ENCODE peak calls at places on chromosomes 12 and 14, in five cellular contexts. One of them, this sample, is unnamed.

GRCh38 chr12:123948401-123949117 is 24.1 kb downstream of the CCDC92 start:
- DNase-seq in HepG2: no peak
- DNase-seq in adrenal gland: no peak
- DNase-seq in heart left ventricle: no peak
- DNase-seq in cardiac muscle cell: no peak
- DNase-seq in this sample: no peak

GRCh38 chr12:120089796-120090195 is 26.8 kb downstream of the RAB35 start:
- DNase-seq in heart left ventricle: peak
- DNase-seq in cardiac muscle cell: no peak
- DNase-seq in adrenal gland: no peak
- DNase-seq in HepG2: no peak
- DNase-seq in this sample: no peak

GRCh38 chr14:90567991-90568390 is 171.2 kb downstream of the CALM1 start:
- DNase-seq in cardiac muscle cell: no peak
- DNase-seq in HepG2: no peak
- DNase-seq in adrenal gland: no peak
- DNase-seq in heart left ventricle: no peak
- DNase-seq in this sample: no peak

GRCh38 chr12:71303199-71303598 is 136.4 kb upstream of the LGR5 start:
- DNase-seq in cardiac muscle cell: no peak
- DNase-seq in HepG2: no peak
- DNase-seq in adrenal gland: no peak
- DNase-seq in heart left ventricle: no peak
- DNase-seq in this sample: no peak

GRCh38 chr12:38904932-38905479 is 385 bp downstream of the CPNE8 start:
- DNase-seq in heart left ventricle: peak
- DNase-seq in HepG2: peak
- DNase-seq in cardiac muscle cell: no peak
- DNase-seq in adrenal gland: peak
- DNase-seq in this sample: peak

GRCh38 chr14:24984846-24985589 is 64.9 kb downstream of the STXBP6 start:
- DNase-seq in heart left ventricle: no peak
- DNase-seq in cardiac muscle cell: no peak
- DNase-seq in adrenal gland: no peak
- DNase-seq in HepG2: no peak
- DNase-seq in this sample: no peak

GRCh38 chr14:93742761-93743160 is 45.5 kb downstream of the PRIMA1 start:
- DNase-seq in cardiac muscle cell: no peak
- DNase-seq in HepG2: no peak
- DNase-seq in heart left ventricle: no peak
- DNase-seq in adrenal gland: no peak
- DNase-seq in this sample: no peak

GRCh38 chr14:72763892-72764291 is 130.0 kb downstream of the DPF3 start:
- DNase-seq in adrenal gland: no peak
- DNase-seq in heart left ventricle: no peak
- DNase-seq in HepG2: no peak
- DNase-seq in cardiac muscle cell: no peak
- DNase-seq in this sample: no peak

GRCh38 chr14:91372680-91373495 is 44.7 kb downstream of the CCDC88C start:
- DNase-seq in adrenal gland: no peak
- DNase-seq in HepG2: no peak
- DNase-seq in cardiac muscle cell: no peak
- DNase-seq in heart left ventricle: peak
- DNase-seq in this sample: no peak

GRCh38 chr14:87896393-87897380 is 96.3 kb downstream of the GALC start:
- DNase-seq in adrenal gland: peak
- DNase-seq in heart left ventricle: no peak
- DNase-seq in HepG2: peak
- DNase-seq in cardiac muscle cell: peak
- DNase-seq in this sample: no peak

DNA sequence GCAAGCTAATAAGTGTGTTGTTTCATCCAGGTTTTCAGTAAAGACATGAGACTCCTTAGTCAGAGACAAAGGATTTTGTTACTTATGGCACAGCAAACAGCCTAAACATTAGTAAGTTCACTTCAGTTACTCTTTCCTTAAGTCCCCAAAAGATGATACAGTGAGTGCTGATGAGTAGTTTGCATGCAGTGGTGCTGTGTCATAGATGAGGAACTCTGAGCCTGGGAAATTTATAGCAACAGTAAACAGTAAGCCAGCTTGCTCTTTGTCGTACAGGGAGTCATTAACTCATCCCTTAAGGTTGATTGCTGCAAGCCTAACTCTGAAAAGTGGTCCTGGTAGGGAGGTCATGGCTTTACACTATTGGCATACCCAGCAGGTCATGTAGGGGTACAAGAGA is 208.6 kb upstream of the OR4E1 start:
- DNase-seq in adrenal gland: no peak
- DNase-seq in cardiac muscle cell: no peak
- DNase-seq in HepG2: no peak
- DNase-seq in heart left ventricle: no peak
- DNase-seq in this sample: no peak
- H3K4me3 ChIP-seq in adrenal gland: no peak
- H3K4me3 ChIP-seq in cardiac muscle cell: no peak
- H3K4me3 ChIP-seq in HepG2: no peak
- H3K4me3 ChIP-seq in heart left ventricle: no peak
- H3K4me3 ChIP-seq in this sample: no peak

GRCh38 chr14:63282997-63283396 is 35.7 kb downstream of the GPHB5 start:
- DNase-seq in cardiac muscle cell: no peak
- DNase-seq in heart left ventricle: no peak
- DNase-seq in adrenal gland: no peak
- DNase-seq in HepG2: no peak
- DNase-seq in this sample: no peak
- H3K4me3 ChIP-seq in cardiac muscle cell: no peak
- H3K4me3 ChIP-seq in heart left ventricle: no peak
- H3K4me3 ChIP-seq in adrenal gland: no peak
- H3K4me3 ChIP-seq in HepG2: no peak
- H3K4me3 ChIP-seq in this sample: no peak

DNA sequence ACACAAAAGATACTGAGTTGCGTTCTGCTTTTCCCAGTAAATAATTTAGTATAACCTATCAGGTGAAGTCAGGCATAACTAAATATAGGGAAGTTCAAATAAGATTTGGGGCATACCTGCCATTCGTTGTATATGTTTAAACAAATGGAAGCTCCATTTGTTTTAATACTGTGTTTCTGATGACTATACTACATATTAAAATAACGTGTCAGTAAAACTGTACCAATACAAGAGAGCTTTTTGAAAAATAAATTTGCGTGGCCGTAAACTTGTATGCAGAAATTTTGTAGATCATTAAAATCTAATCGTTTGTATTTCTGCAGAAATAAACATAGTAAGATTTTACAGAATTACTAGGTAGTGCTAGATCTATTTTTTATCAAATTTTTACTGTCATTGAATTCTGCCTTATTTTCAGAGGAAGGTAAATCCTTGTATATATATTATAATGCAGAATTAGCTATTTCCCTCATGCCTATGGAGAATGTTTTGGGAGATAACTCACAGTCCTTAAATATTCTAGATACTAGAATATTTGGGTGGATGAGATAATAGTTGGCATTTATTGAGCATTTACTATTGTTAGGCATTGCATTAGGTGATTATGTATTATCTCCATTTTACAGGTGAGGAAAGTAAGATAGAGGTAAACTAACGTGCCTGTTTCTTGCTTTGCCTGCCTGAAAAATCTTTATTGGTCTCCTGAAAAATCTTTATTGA is 1.5 kb downstream of the SCFD1 start:
- DNase-seq in cardiac muscle cell: no peak
- DNase-seq in HepG2: no peak
- DNase-seq in adrenal gland: no peak
- DNase-seq in heart left ventricle: no peak
- DNase-seq in this sample: no peak
- H3K4me3 ChIP-seq in cardiac muscle cell: peak
- H3K4me3 ChIP-seq in HepG2: peak
- H3K4me3 ChIP-seq in adrenal gland: no peak
- H3K4me3 ChIP-seq in heart left ventricle: no peak
- H3K4me3 ChIP-seq in this sample: peak

DNA sequence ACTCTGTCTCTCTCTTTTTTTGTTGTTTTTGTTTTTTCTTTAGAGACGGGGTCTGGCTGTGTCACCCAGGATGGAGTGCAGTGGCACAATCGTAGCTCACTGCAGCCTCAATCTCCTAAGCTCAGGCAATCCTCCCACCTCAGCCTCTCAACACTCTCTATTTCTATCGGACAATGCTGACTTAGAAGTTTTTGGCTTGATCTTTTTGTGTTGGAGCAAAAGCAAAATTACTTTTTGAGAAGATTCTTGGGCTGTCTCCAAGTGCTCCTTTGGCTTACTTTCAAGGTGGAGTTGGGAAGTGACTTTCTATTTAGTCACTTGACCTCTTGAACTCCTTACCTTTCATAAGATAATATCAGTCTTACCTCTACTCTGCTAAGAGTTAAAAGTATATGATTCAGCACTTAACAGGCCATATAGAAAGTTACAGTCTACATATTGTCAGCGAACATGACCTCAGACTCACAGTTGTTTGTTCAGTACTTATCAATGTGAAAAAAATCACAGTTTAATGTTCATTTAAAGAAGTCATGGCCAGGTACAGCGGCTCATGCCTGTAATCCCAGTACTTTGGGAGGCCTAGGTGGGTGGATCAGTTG is 15.4 kb upstream of the MIA2 start:
- DNase-seq in cardiac muscle cell: no peak
- DNase-seq in HepG2: peak
- DNase-seq in adrenal gland: peak
- DNase-seq in heart left ventricle: no peak
- DNase-seq in this sample: no peak
- H3K4me3 ChIP-seq in cardiac muscle cell: no peak
- H3K4me3 ChIP-seq in HepG2: peak
- H3K4me3 ChIP-seq in adrenal gland: no peak
- H3K4me3 ChIP-seq in heart left ventricle: no peak
- H3K4me3 ChIP-seq in this sample: no peak

DNA sequence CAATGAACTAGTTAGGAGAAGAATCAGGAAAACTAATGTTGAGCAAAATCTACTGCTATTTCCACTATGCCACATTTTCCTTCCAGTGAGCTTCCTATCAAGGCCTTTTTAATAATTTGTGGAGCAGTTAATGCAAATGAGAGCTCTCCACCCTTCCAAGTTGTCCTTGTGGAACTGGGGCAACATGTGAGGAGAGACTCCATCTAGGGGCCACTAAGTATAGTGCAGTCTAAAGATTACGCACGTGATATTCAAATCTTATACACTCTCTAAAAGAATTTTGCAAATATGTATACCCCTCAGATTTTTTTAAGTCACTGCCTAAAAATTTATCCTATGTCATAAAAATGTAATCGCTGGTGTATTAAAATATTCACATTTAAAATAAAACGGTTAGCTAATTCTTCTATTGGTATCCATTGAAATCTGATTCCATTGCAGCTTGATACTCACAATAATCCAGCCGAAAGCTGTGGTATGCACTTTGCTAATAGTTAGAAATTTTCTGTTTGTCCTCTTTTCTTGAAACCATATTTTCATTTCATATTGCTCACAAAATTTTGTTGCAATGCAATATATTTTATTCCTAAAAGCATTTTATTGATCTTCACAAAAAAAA is 100.1 kb downstream of the PAH start:
- DNase-seq in cardiac muscle cell: peak
- DNase-seq in HepG2: peak
- DNase-seq in adrenal gland: no peak
- DNase-seq in heart left ventricle: no peak
- DNase-seq in this sample: no peak
- H3K4me3 ChIP-seq in cardiac muscle cell: no peak
- H3K4me3 ChIP-seq in HepG2: no peak
- H3K4me3 ChIP-seq in adrenal gland: no peak
- H3K4me3 ChIP-seq in heart left ventricle: no peak
- H3K4me3 ChIP-seq in this sample: no peak

GRCh38 chr14:43014338-43014737 is 1407.7 kb downstream of the LRFN5 start:
- DNase-seq in heart left ventricle: no peak
- DNase-seq in cardiac muscle cell: no peak
- DNase-seq in adrenal gland: no peak
- DNase-seq in HepG2: no peak
- DNase-seq in this sample: no peak
- H3K4me3 ChIP-seq in heart left ventricle: no peak
- H3K4me3 ChIP-seq in cardiac muscle cell: no peak
- H3K4me3 ChIP-seq in adrenal gland: no peak
- H3K4me3 ChIP-seq in HepG2: no peak
- H3K4me3 ChIP-seq in this sample: no peak

GRCh38 chr12:47825239-47825639 is 5.5 kb upstream of the HDAC7 start:
- DNase-seq in HepG2: no peak
- DNase-seq in cardiac muscle cell: no peak
- DNase-seq in heart left ventricle: no peak
- DNase-seq in adrenal gland: no peak
- DNase-seq in this sample: peak
- H3K4me3 ChIP-seq in HepG2: no peak
- H3K4me3 ChIP-seq in cardiac muscle cell: no peak
- H3K4me3 ChIP-seq in heart left ventricle: no peak
- H3K4me3 ChIP-seq in adrenal gland: no peak
- H3K4me3 ChIP-seq in this sample: no peak

DNA sequence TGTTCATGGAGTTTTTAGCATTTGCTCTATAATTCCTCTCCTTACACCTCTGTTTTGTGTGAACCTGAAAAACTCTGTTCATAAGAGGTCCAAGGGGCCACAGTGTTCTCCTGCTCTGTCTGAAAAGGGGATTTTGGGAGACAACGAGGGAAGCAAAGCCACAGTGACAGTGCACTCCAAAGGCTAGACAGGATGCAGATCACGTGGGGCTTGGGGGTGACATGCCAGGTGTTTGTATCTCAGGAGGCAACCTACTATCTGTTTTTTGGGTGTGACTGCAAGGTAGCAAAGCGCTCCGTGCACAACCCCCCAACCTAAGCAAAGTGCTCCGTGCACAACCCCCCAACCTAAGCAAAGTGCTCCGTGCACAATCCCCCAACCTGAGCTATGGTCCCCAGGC is 5.1 kb upstream of the CHD4 start:
- DNase-seq in adrenal gland: no peak
- DNase-seq in cardiac muscle cell: no peak
- DNase-seq in heart left ventricle: no peak
- DNase-seq in HepG2: no peak
- DNase-seq in this sample: no peak
- H3K4me3 ChIP-seq in adrenal gland: no peak
- H3K4me3 ChIP-seq in cardiac muscle cell: no peak
- H3K4me3 ChIP-seq in heart left ventricle: no peak
- H3K4me3 ChIP-seq in HepG2: peak
- H3K4me3 ChIP-seq in this sample: no peak

DNA sequence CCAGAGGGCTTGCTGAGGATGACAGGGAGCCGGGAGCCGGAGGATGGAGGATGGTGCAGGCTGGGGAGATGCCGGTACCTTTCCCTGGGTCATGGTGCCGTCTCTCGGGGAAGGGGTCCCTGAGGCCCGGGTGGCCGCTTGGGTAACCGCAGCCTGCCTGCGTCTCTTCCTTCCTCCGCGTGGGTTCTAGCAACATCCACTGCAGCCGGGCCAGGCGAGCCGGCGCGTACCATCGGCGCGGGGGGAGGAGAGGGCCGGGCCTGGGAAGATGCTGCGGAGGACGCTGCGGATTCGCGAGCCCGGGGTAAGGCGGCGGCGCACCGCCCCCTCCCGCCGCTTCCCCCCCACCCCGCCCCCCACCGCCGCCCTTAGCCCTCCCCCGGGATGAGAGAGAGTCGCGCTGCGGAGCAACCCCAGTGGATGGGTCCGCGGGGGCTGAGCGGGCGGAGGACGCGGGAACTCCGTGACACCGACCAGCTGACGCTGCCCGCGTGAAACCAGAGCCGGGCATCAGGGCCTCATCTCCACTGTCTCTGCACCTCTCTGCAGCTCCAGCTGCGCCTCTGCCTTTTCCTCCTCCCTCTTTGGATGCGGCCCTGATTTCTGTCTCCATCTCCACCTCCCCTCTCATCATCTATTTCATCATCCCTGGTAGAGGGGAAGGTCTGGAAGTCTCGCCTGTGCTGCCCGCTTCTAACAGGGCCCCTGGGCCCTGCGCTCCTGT is at the start of gene FAIM2:
- DNase-seq in adrenal gland: peak
- DNase-seq in heart left ventricle: peak
- DNase-seq in cardiac muscle cell: no peak
- DNase-seq in HepG2: no peak
- DNase-seq in this sample: peak
- H3K4me3 ChIP-seq in adrenal gland: no peak
- H3K4me3 ChIP-seq in heart left ventricle: peak
- H3K4me3 ChIP-seq in cardiac muscle cell: no peak
- H3K4me3 ChIP-seq in HepG2: no peak
- H3K4me3 ChIP-seq in this sample: peak

This sample was measured in tibial artery.